ENCODE peak calls at places on chromosomes 13 and 19, in ten cellular contexts. E is SIG-M5; I is right atrium auricular region; N is NCI-H774; U is activated CD4-positive, alpha-beta T cell treated with anti-CD3 and anti-CD28 coated beads, Interleukin-2, amount 50 U/mL, for 24 hours; F is colonic mucosa; L is testis; O is stimulated activated CD8-positive, alpha-beta memory T cell treated with anti-CD3 and anti-CD28 coated beads, Interleukin-4, amount 100 ng/mL, for 24 hours; R is amniotic stem cell; J is stimulated activated CD4-positive, alpha-beta T cell treated with anti-CD3 and anti-CD28 coated beads, Interleukin-4, amount 100 ng/mL, for 24 hours. G is an unnamed sample.

GRCh38 chr13:23765531-23765930 is 123.7 kb downstream of the MIPEP start:
- DNase-seq in E (no peak), I (no peak), N (no peak), U (no peak), F (no peak), L (no peak), O (no peak), R (no peak), J (no peak), G (no peak)

GRCh38 chr19:56639217-56639616 is 3.7 kb upstream of the SMIM17 start:
- DNase-seq in E (no peak), I (no peak), N (no peak), U (no peak), F (no peak), L (no peak), O (no peak), R (no peak), J (no peak), G (no peak)

GRCh38 chr19:7509625-7510024 is 6.3 kb upstream of the ZNF358 start:
- DNase-seq in E (no peak), I (no peak), N (no peak), U (no peak), F (no peak), L (no peak), O (no peak), R (no peak), J (no peak), G (no peak)

GRCh38 chr19:3517638-3518037 is 11.5 kb downstream of the FZR1 start:
- DNase-seq in E (no peak), I (no peak), N (no peak), U (no peak), F (no peak), L (no peak), O (no peak), R (no peak), J (no peak), G (no peak)

GRCh38 chr19:19653597-19654147 is 9.8 kb downstream of the ATP13A1 start:
- DNase-seq in E (no peak), I (no peak), N (no peak), U (no peak), F (no peak), L (no peak), O (no peak), R (no peak), J (no peak), G (no peak)

GRCh38 chr19:3149526-3150505 is 14.0 kb downstream of the GNA15 start:
- DNase-seq in E (no peak), I (no peak), N (no peak), U (no peak), F (no peak), L (no peak), O (no peak), R (no peak), J (no peak), G (peak)

GRCh38 chr19:19471682-19472081 is 43.7 kb downstream of the TSSK6 start:
- DNase-seq in E (no peak), I (no peak), N (no peak), U (no peak), F (no peak), L (no peak), O (no peak), R (no peak), J (no peak), G (no peak)

GRCh38 chr19:27824108-27824507 is 1388.8 kb downstream of the UQCRFS1 start:
- DNase-seq in E (no peak), I (no peak), N (no peak), U (no peak), F (no peak), L (no peak), O (no peak), R (no peak), J (no peak), G (no peak)

GRCh38 chr13:49214917-49215376 is 5.2 kb upstream of the MLNR start:
- DNase-seq in E (peak), I (no peak), N (no peak), U (no peak), F (peak), L (peak), O (no peak), R (no peak), J (peak), G (no peak)